ENCODE peak calls at places on chromosomes 6 and 20, in eight cellular contexts. U is stimulated activated CD4-positive, alpha-beta T cell treated with anti-CD3 and anti-CD28 coated beads, Interleukin-1b, Interleukin-23, amount 100 ng/mL, for 24 hours; P is lung; D is small intestine; Z is stimulated activated CD8-positive, alpha-beta memory T cell treated with anti-CD3 and anti-CD28 coated beads, Interleukin-7, amount 100 ng/mL, for 24 hours; G is uterus; M is epithelial cell of proximal tubule; S is nucleus accumbens. C is an unnamed sample.

GRCh38 chr6:22904413-22904812 is 335.0 kb downstream of the HDGFL1 start:
- DNase-seq in U (no peak), P (no peak), D (no peak), Z (no peak), G (no peak), M (no peak), S (no peak), C (peak)

GRCh38 chr6:82874867-82875266 is 190.8 kb downstream of the UBE3D start:
- DNase-seq in U (no peak), P (no peak), D (no peak), Z (no peak), G (no peak), M (no peak), S (no peak), C (no peak)

GRCh38 chr6:15481892-15482291 is 180.9 kb downstream of the DTNBP1 start:
- DNase-seq in U (no peak), P (no peak), D (no peak), Z (no peak), G (no peak), M (no peak), S (no peak), C (no peak)

GRCh38 chr20:9488063-9488462 is 26.3 kb upstream of the LAMP5 start:
- DNase-seq in U (no peak), P (no peak), D (no peak), Z (no peak), G (no peak), M (no peak), S (no peak), C (no peak)

GRCh38 chr20:4011226-4011975 is 4.0 kb downstream of the RNF24 start:
- DNase-seq in U (no peak), P (no peak), D (no peak), Z (no peak), G (no peak), M (no peak), S (no peak), C (no peak)

GRCh38 chr6:38687043-38687353 is 15.9 kb downstream of the GLO1 start:
- DNase-seq in U (no peak), P (no peak), D (peak), Z (no peak), G (no peak), M (no peak), S (no peak), C (no peak)

GRCh38 chr6:35736293-35736894 is 438 bp upstream of the ARMC12 start:
- DNase-seq in U (peak), P (peak), D (peak), Z (peak), G (peak), M (no peak), S (peak), C (peak)

GRCh38 chr6:64681416-64682160 is 1025.4 kb downstream of the EYS start:
- DNase-seq in U (no peak), P (no peak), D (no peak), Z (no peak), G (no peak), M (no peak), S (no peak), C (no peak)

GRCh38 chr20:44613575-44613974 is 31.2 kb downstream of the PKIG start:
- DNase-seq in U (no peak), P (no peak), D (no peak), Z (no peak), G (no peak), M (no peak), S (no peak), C (no peak)

C was measured in endothelial cell of umbilical vein.